ENCODE peak calls at places on chromosome 4, in eight cellular contexts. Z, A, F, H, T, U, I and B are unnamed samples.

GRCh38 chr4:1813231-1813630 is 20.1 kb downstream of the FGFR3 start:
- DNase-seq in Z (no peak), A (no peak), F (no peak), H (no peak), T (no peak), U (no peak), I (no peak), B (no peak)

GRCh38 chr4:139603576-139604387 is 47.8 kb upstream of the SETD7 start:
- DNase-seq in Z (peak), A (peak), F (no peak), H (peak), T (peak), U (no peak), I (no peak), B (no peak)

GRCh38 chr4:69881173-69881773 is 21.3 kb upstream of the SULT1E1 start:
- DNase-seq in Z (peak), A (peak), F (no peak), H (peak), T (peak), U (no peak), I (peak), B (no peak)

GRCh38 chr4:110589297-110589696 is 33.6 kb downstream of the PITX2 start:
- DNase-seq in Z (peak), A (peak), F (no peak), H (no peak), T (no peak), U (no peak), I (no peak), B (no peak)

GRCh38 chr4:173990126-173990878 is 293.2 kb downstream of the FBXO8 start:
- DNase-seq in Z (peak), A (peak), F (no peak), H (no peak), T (peak), U (no peak), I (no peak), B (no peak)

GRCh38 chr4:109913842-109914241 is 1.2 kb downstream of the EGF start:
- DNase-seq in Z (no peak), A (no peak), F (no peak), H (no peak), T (no peak), U (no peak), I (no peak), B (no peak)

GRCh38 chr4:100907465-100908454 is 389.9 kb upstream of the EMCN start:
- DNase-seq in Z (peak), A (peak), F (no peak), H (no peak), T (no peak), U (no peak), I (no peak), B (no peak)

GRCh38 chr4:146142768-146143167 is 32.8 kb upstream of the LSM6 start:
- DNase-seq in Z (no peak), A (no peak), F (no peak), H (no peak), T (no peak), U (no peak), I (no peak), B (no peak)

GRCh38 chr4:124044867-124045266 is 648.3 kb downstream of the SPRY1 start:
- DNase-seq in Z (no peak), A (no peak), F (no peak), H (no peak), T (no peak), U (no peak), I (no peak), B (no peak)

GRCh38 chr4:6470502-6471302 is 1.7 kb downstream of the PPP2R2C start:
- DNase-seq in Z (peak), A (peak), F (peak), H (peak), T (peak), U (no peak), I (peak), B (peak)